ENCODE peak calls at places on chromosomes 4 and X, in nine cellular contexts. F is right atrium auricular region; Y is cardiac muscle cell; M is HepG2; P is hepatocyte; L is epithelial cell of esophagus; E is CD4-positive, alpha-beta T cell; G is lower lobe of right lung; J is MCF 10A. V is an unnamed sample.

GRCh38 chr4:137032242-137032641 is 500.1 kb downstream of the PCDH18 start:
- DNase-seq in F (no peak), Y (peak; percentile 3), M (no peak), P (no peak), L (no peak), E (no peak), G (no peak), J (peak; percentile 38), V (no peak)

GRCh38 chrX:261167-261857 is 19.9 kb upstream of the PLCXD1 start:
- DNase-seq in F (peak; percentile 58), Y (peak; percentile 79), M (no peak), P (peak; percentile 51), L (peak; percentile 83), E (no peak), G (peak; percentile 46), J (no peak), V (no peak)

GRCh38 chr4:68342139-68342538 is 7.8 kb downstream of the YTHDC1 start:
- DNase-seq in F (no peak), Y (peak; percentile 70), M (no peak), P (peak; percentile 27), L (peak; percentile 71), E (no peak), G (peak; percentile 20), J (peak; percentile 74), V (peak; percentile 74)

GRCh38 chr4:16045687-16046086 is 38.1 kb downstream of the PROM1 start:
- DNase-seq in F (no peak), Y (no peak), M (no peak), P (no peak), L (no peak), E (no peak), G (no peak), J (no peak), V (no peak)

GRCh38 chr4:76208005-76208765 is 5.4 kb downstream of the SCARB2 start:
- DNase-seq in F (peak; percentile 93), Y (peak; percentile 94), M (peak; percentile 85), P (peak; percentile 87), L (peak; percentile 90), E (no peak), G (peak; percentile 77), J (peak; percentile 83), V (peak; percentile 90)

GRCh38 chrX:78708171-78708570 is 39.3 kb upstream of the LPAR4 start:
- DNase-seq in F (no peak), Y (peak; percentile 63), M (peak; percentile 1), P (peak; percentile 9), L (peak; percentile 34), E (no peak), G (no peak), J (peak; percentile 24), V (peak; percentile 28)

GRCh38 chr4:52588771-52589591 is 70.1 kb downstream of the USP46 start:
- DNase-seq in F (no peak), Y (peak; percentile 74), M (no peak), P (no peak), L (peak; percentile 87), E (peak; percentile 1), G (no peak), J (no peak), V (peak; percentile 58)

GRCh38 chr4:31518796-31519250 is 798.7 kb downstream of the PCDH7 start:
- DNase-seq in F (no peak), Y (no peak), M (no peak), P (peak; percentile 35), L (peak; percentile 78), E (no peak), G (no peak), J (peak; percentile 70), V (no peak)

GRCh38 chr4:137390141-137390540 is 142.2 kb downstream of the PCDH18 start:
- DNase-seq in F (no peak), Y (peak; percentile 63), M (no peak), P (no peak), L (no peak), E (no peak), G (no peak), J (peak; percentile 43), V (no peak)

GRCh38 chr4:122539861-122540465 is 80.9 kb downstream of the IL21 start:
- DNase-seq in F (no peak), Y (no peak), M (no peak), P (no peak), L (peak; percentile 52), E (no peak), G (no peak), J (peak; percentile 17), V (no peak)

GRCh38 chrX:68994883-68995255 is 166.0 kb downstream of the EFNB1 start:
- DNase-seq in F (no peak), Y (no peak), M (no peak), P (no peak), L (no peak), E (no peak), G (no peak), J (no peak), V (no peak)

GRCh38 chrX:68995386-68995779 is 166.6 kb downstream of the EFNB1 start:
- DNase-seq in F (no peak), Y (no peak), M (no peak), P (no peak), L (no peak), E (no peak), G (no peak), J (no peak), V (no peak)

GRCh38 chrX:68992998-68993397 is 164.2 kb downstream of the EFNB1 start:
- DNase-seq in F (no peak), Y (no peak), M (no peak), P (no peak), L (no peak), E (no peak), G (no peak), J (no peak), V (no peak)

GRCh38 chrX:68995780-68996551 is 167.1 kb downstream of the EFNB1 start:
- DNase-seq in F (no peak), Y (peak; percentile 92), M (peak; percentile 3), P (peak; percentile 62), L (peak; percentile 6), E (no peak), G (no peak), J (peak; percentile 62), V (peak; percentile 2)

GRCh38 chrX:68994135-68994882 is 165.5 kb downstream of the EFNB1 start:
- DNase-seq in F (no peak), Y (no peak), M (no peak), P (no peak), L (no peak), E (no peak), G (no peak), J (no peak), V (no peak)
- TF ChIP-seq CTCF in F (no peak), Y (no peak), M (no peak), P (no peak), L (no peak), E (no peak), G (no peak), J (no peak), V (no peak)

DNA sequence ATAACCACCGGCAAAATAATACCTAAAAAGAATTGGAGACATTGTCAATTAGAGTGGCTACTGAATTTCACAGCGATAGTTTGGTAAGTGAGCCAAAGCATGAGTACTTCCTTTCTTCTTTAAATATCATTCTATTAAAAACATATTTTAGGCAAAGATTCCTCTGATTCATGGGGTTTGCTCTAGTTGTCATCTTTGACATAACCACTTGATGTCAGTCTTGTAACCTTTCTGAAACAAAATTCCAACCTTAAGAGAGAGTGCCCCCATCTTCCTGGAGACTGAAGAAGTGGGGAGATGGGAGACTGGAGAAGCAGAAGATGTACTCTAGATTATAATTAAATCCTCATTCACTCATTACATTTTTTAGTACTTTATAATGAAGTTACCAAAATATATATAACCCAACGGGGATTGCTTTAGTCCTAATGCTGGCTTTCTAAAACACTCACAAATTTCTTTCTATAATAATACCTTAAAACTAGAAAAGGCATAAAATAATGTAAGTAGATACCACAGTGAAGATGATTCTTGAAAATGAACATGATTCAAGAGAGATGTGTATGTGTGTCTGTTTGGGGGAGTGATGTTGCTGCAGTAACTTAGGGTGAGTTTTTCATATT is 96.4 kb downstream of the EMCN start:
- DNase-seq in F (no peak), Y (peak; percentile 57), M (peak; percentile 7), P (peak; percentile 29), L (peak; percentile 47), E (no peak), G (no peak), J (peak; percentile 58), V (peak; percentile 63)
- TF ChIP-seq CTCF in F (no peak), Y (peak; percentile 52), M (peak; percentile 50), P (peak; percentile 73), L (peak; percentile 69), E (peak; percentile 50), G (peak; percentile 51), J (peak; percentile 69), V (peak; percentile 81)

DNA sequence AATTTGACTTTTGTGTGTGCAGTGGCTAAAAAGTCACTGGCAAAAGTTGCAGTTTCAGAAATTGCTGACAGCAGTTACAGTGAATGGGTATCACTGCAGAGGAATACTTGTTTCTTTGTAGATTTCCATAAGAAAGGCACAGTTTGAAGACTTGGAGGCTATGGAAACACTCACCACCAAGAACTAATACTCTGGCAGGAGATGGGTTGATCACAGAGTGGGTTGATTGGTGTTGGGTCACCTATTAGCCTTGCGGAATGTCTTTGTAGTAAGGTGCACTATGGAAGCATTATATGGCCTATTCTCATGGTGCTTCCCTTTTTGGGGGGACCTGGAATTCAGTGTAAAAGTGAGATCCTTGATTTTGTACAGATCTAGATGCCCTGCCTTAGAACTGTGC is 502.8 kb downstream of the CFAP47 start:
- DNase-seq in F (no peak), Y (no peak), M (no peak), P (no peak), L (no peak), E (no peak), G (no peak), J (no peak), V (no peak)
- TF ChIP-seq CTCF in F (no peak), Y (no peak), M (no peak), P (no peak), L (no peak), E (no peak), G (no peak), J (no peak), V (no peak)

GRCh38 chr4:7324651-7325121 is 110.0 kb downstream of the PSAPL1 start:
- DNase-seq in F (no peak), Y (no peak), M (no peak), P (no peak), L (no peak), E (peak; percentile 5), G (peak; percentile 35), J (no peak), V (no peak)

GRCh38 chr4:7326306-7326692 is 108.4 kb downstream of the PSAPL1 start:
- DNase-seq in F (no peak), Y (no peak), M (no peak), P (no peak), L (no peak), E (no peak), G (peak; percentile 35), J (no peak), V (no peak)

GRCh38 chr4:7323872-7324650 is 110.7 kb downstream of the PSAPL1 start:
- DNase-seq in F (no peak), Y (no peak), M (peak; percentile 7), P (no peak), L (no peak), E (no peak), G (peak; percentile 24), J (no peak), V (no peak)

GRCh38 chr4:7326693-7327340 is 107.9 kb downstream of the PSAPL1 start:
- DNase-seq in F (no peak), Y (no peak), M (no peak), P (no peak), L (no peak), E (no peak), G (peak; percentile 37), J (no peak), V (no peak)

DNA sequence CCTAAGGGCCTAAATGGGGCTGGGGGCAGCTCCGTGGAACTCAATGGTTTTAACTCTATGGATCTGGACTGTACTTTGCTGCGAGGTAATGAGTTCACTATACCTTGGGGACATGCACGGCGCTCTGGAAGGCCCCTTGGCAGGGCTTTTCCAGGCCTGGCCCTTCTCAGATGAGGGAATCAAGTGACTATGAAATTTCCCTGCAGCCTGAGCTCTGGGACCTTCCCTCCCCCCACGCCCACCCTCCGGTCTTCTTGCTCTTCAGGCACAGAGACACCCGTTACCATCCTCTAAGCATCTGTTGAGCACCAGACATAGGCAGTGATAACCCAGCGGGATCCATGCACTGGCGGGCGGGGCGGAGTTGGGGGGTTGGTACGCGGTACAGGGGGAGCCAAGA is 109.2 kb downstream of the PSAPL1 start:
- DNase-seq in F (no peak), Y (no peak), M (no peak), P (no peak), L (no peak), E (no peak), G (peak; percentile 20), J (no peak), V (no peak)
- TF ChIP-seq CTCF in F (no peak), Y (no peak), M (no peak), P (no peak), L (no peak), E (no peak), G (no peak), J (no peak), V (no peak)